ENCODE peak calls at places on chromosomes 7 and 10, in ten cellular contexts. Z is brain pericyte, F is neural crest cell, K is fibroblast of mammary gland, U is C1 segment of cervical spinal cord, O is M059J, V is hippocampal formation, I is activated T-cell treated with anti-CD3 and anti-CD28 coated beads for 1 hour, T is ecto neural progenitor cell, X is T-cell. S is an unnamed sample.

GRCh38 chr7:129169171-129169643 is 19.2 kb upstream of the SMO start:
- DNase-seq in T (peak; percentile 77), U (no peak), F (peak; percentile 40), K (peak; percentile 19), V (peak; percentile 17), Z (no peak), O (peak; percentile 19), I (peak; percentile 25), X (no peak), S (peak; percentile 3)

GRCh38 chr7:107622429-107622828 is 38.2 kb upstream of the SLC26A4 start:
- DNase-seq in K (peak; percentile 90), Z (no peak), F (no peak), T (no peak), I (no peak), V (no peak), U (no peak), O (peak; percentile 84), X (no peak), S (no peak)

GRCh38 chr10:97709746-97710078 is 3.8 kb upstream of the MARVELD1 start:
- DNase-seq in K (no peak), T (no peak), V (no peak), U (no peak), X (no peak), O (no peak), Z (no peak), F (no peak), I (no peak), S (no peak)

GRCh38 chr7:46015107-46015868 is 94.2 kb upstream of the IGFBP3 start:
- DNase-seq in T (peak; percentile 89), O (no peak), X (no peak), K (no peak), U (no peak), I (no peak), Z (peak; percentile 47), V (no peak), F (peak; percentile 54), S (no peak)

GRCh38 chr10:53930648-53931047 is 870.4 kb downstream of the PCDH15 start:
- DNase-seq in K (no peak), U (no peak), X (no peak), O (no peak), V (no peak), T (no peak), Z (no peak), F (no peak), I (no peak), S (no peak)

GRCh38 chr7:134649231-134649775 is 2.6 kb downstream of the BPGM start:
- DNase-seq in O (no peak), Z (no peak), U (no peak), I (no peak), F (no peak), T (no peak), X (no peak), K (no peak), V (no peak), S (no peak)

GRCh38 chr7:73770002-73770859 is at the start of gene CLDN3:
- DNase-seq in K (no peak), T (peak; percentile 86), F (no peak), U (no peak), V (no peak), Z (no peak), X (no peak), I (no peak), O (no peak), S (no peak)

GRCh38 chr10:13672505-13672904 is 85.7 kb downstream of the PRPF18 start:
- DNase-seq in T (peak; percentile 62), X (no peak), O (no peak), I (no peak), K (no peak), U (no peak), Z (no peak), V (no peak), F (no peak), S (no peak)

GRCh38 chr10:115141254-115141653 is 48.1 kb downstream of the ATRNL1 start:
- DNase-seq in Z (no peak), U (no peak), K (peak; percentile 15), T (no peak), F (no peak), V (no peak), O (peak; percentile 24), I (no peak), X (no peak), S (no peak)

GRCh38 chr10:94299417-94299816 is 63.3 kb downstream of the NOC3L start:
- DNase-seq in U (no peak), I (no peak), F (no peak), V (no peak), X (no peak), O (peak; percentile 96), K (peak; percentile 57), T (no peak), Z (no peak), S (no peak)

GRCh38 chr10:19930936-19931859 is 115.0 kb downstream of the PLXDC2 start:
- DNase-seq in X (no peak), F (no peak), K (peak; percentile 78), U (no peak), Z (no peak), T (no peak), O (peak; percentile 9), I (no peak), V (peak; percentile 16), S (no peak)

GRCh38 chr10:93701903-93702277 is 502 bp downstream of the FRA10AC1 start:
- DNase-seq in I (no peak), F (no peak), V (no peak), T (no peak), O (peak; percentile 35), Z (peak; percentile 20), U (no peak), K (peak; percentile 56), X (no peak), S (no peak)

GRCh38 chr10:15209827-15210509 is 41.5 kb upstream of the NMT2 start:
- DNase-seq in Z (no peak), X (peak; percentile 75), U (no peak), K (peak; percentile 82), T (peak; percentile 80), I (peak; percentile 79), O (peak; percentile 61), V (peak; percentile 67), F (peak; percentile 82), S (no peak)

GRCh38 chr7:16813232-16813616 is 8.4 kb upstream of the AGR2 start:
- DNase-seq in T (no peak), V (no peak), Z (no peak), K (no peak), F (no peak), X (no peak), I (no peak), U (no peak), O (peak; percentile 91), S (no peak)

GRCh38 chr10:3034611-3035010 is 32.7 kb upstream of the PFKP start:
- DNase-seq in U (no peak), Z (no peak), X (no peak), K (no peak), O (no peak), F (no peak), T (no peak), V (no peak), I (no peak), S (no peak)

GRCh38 chr10:13717936-13718772 is 131.4 kb downstream of the PRPF18 start:
- DNase-seq in I (peak; percentile 5), O (peak; percentile 81), F (no peak), Z (peak; percentile 96), T (no peak), V (peak; percentile 36), U (no peak), K (peak; percentile 92), X (peak; percentile 45), S (peak; percentile 29)

GRCh38 chr7:134182078-134182477 is 54.9 kb downstream of the LRGUK start:
- DNase-seq in V (no peak), X (no peak), Z (no peak), U (no peak), O (no peak), T (no peak), F (no peak), I (no peak), K (no peak), S (no peak)

GRCh38 chr10:86899670-86900276 is 57.6 kb downstream of the MMRN2 start:
- DNase-seq in X (no peak), T (peak; percentile 52), Z (peak; percentile 11), O (peak; percentile 43), I (peak; percentile 12), K (peak; percentile 79), U (no peak), F (peak; percentile 59), V (peak; percentile 45), S (no peak)

GRCh38 chr10:78621183-78621789 is 447.5 kb upstream of the ZMIZ1 start:
- DNase-seq in O (no peak), T (no peak), V (no peak), Z (no peak), K (no peak), F (no peak), U (no peak), X (no peak), I (no peak), S (no peak)

GRCh38 chr10:72274213-72274729 is 547 bp downstream of the DDIT4 start:
- DNase-seq in U (no peak), V (peak; percentile 68), K (no peak), F (no peak), X (no peak), O (no peak), I (no peak), Z (no peak), T (no peak), S (no peak)

GRCh38 chr10:77510294-77510693 is 127.3 kb downstream of the KCNMA1 start:
- DNase-seq in T (no peak), F (no peak), K (no peak), O (no peak), V (no peak), X (no peak), Z (no peak), U (no peak), I (no peak), S (no peak)

GRCh38 chr7:79876769-79877362 is 257.8 kb upstream of the GNAI1 start:
- DNase-seq in V (no peak), K (peak; percentile 83), O (peak; percentile 98), X (no peak), T (no peak), U (no peak), Z (peak; percentile 82), I (no peak), F (no peak), S (no peak)

GRCh38 chr10:79335094-79335469 is 12.2 kb upstream of the PPIF start:
- DNase-seq in I (no peak), K (no peak), X (no peak), U (no peak), Z (no peak), O (no peak), T (no peak), V (peak; percentile 78), F (no peak), S (no peak)

GRCh38 chr7:146591976-146592375 is 475.4 kb downstream of the CNTNAP2 start:
- DNase-seq in K (no peak), I (no peak), F (no peak), X (no peak), T (no peak), V (no peak), U (no peak), O (no peak), Z (no peak), S (no peak)

GRCh38 chr7:13411151-13411550 is 578.3 kb downstream of the ETV1 start:
- DNase-seq in X (no peak), U (no peak), F (no peak), O (no peak), Z (no peak), T (no peak), V (no peak), I (no peak), K (no peak), S (no peak)

GRCh38 chr10:49168821-49169495 is 19.2 kb downstream of the TMEM273 start:
- DNase-seq in F (no peak), V (no peak), I (no peak), X (no peak), T (no peak), O (no peak), K (peak; percentile 37), U (no peak), Z (no peak), S (no peak)

S was measured in GOT3.